ENCODE peak calls at places on chromosome 10, in six cellular contexts. J is ACHN; D is GM23248; O is CD4-positive, CD25-positive, alpha-beta regulatory T cell; Q is cardiac fibroblast; A is SW480. X is an unnamed sample.

GRCh38 chr10:4013651-4014085 is 228.7 kb upstream of the KLF6 start:
- DNase-seq in Q (no peak), A (no peak), J (no peak), D (peak; percentile 37), O (peak; percentile 16), X (no peak)

GRCh38 chr10:93211989-93212388 is 138.3 kb downstream of the CYP26A1 start:
- DNase-seq in A (no peak), Q (no peak), J (no peak), O (no peak), D (no peak), X (no peak)

GRCh38 chr10:110618206-110618605 is 25.9 kb upstream of the RBM20 start:
- DNase-seq in J (no peak), Q (no peak), D (no peak), O (no peak), A (no peak), X (no peak)

GRCh38 chr10:79981673-79982485 is 33.0 kb upstream of the SFTPD start:
- DNase-seq in Q (peak; percentile 22), A (peak; percentile 74), O (peak; percentile 39), J (peak; percentile 79), D (peak; percentile 78), X (peak; percentile 31)

GRCh38 chr10:77872947-77873557 is 53.5 kb downstream of the DLG5 start:
- DNase-seq in D (no peak), J (no peak), Q (no peak), A (no peak), O (no peak), X (no peak)

GRCh38 chr10:104028823-104029527 is 56.7 kb downstream of the COL17A1 start:
- DNase-seq in D (no peak), Q (no peak), J (no peak), A (no peak), O (no peak), X (no peak)

GRCh38 chr10:11434323-11434722 is 177.1 kb downstream of the USP6NL start:
- DNase-seq in Q (no peak), A (peak; percentile 8), O (no peak), D (no peak), J (peak; percentile 9), X (no peak)

GRCh38 chr10:59791602-59792001 is 38.3 kb upstream of the MRLN start:
- DNase-seq in Q (no peak), D (no peak), O (peak; percentile 11), A (no peak), J (no peak), X (no peak)

GRCh38 chr10:73625884-73626753 is 15.2 kb downstream of the MYOZ1 start:
- DNase-seq in Q (peak; percentile 99), O (peak; percentile 98), D (peak; percentile 99), J (peak; percentile 100), A (peak; percentile 96), X (peak; percentile 92)

GRCh38 chr10:75407716-75408511 is 6.3 kb upstream of the ZNF503 start:
- DNase-seq in O (no peak), A (no peak), Q (peak; percentile 50), J (no peak), D (peak; percentile 51), X (no peak)

GRCh38 chr10:121426307-121426706 is 171.9 kb downstream of the FGFR2 start:
- DNase-seq in D (no peak), O (no peak), J (no peak), A (no peak), Q (no peak), X (no peak)

GRCh38 chr10:4144802-4145201 is 359.8 kb upstream of the KLF6 start:
- DNase-seq in Q (peak; percentile 13), J (no peak), O (no peak), D (peak; percentile 63), A (peak; percentile 37), X (no peak)

GRCh38 chr10:76382381-76382851 is 951.0 kb downstream of the LRMDA start:
- DNase-seq in Q (peak; percentile 77), O (no peak), J (no peak), A (no peak), D (peak; percentile 64), X (no peak)

GRCh38 chr10:85105614-85106013 is 777.2 kb downstream of the CCSER2 start:
- DNase-seq in D (no peak), Q (no peak), J (peak; percentile 27), A (no peak), O (no peak), X (no peak)

GRCh38 chr10:13990392-13990805 is 340.3 kb downstream of the FRMD4A start:
- DNase-seq in A (no peak), D (peak; percentile 42), Q (peak; percentile 49), J (no peak), O (no peak), X (no peak)

GRCh38 chr10:14184841-14185500 is 145.8 kb downstream of the FRMD4A start:
- DNase-seq in D (no peak), A (peak; percentile 91), J (no peak), O (peak; percentile 72), Q (peak; percentile 52), X (peak; percentile 65)

GRCh38 chr10:58993480-58994221 is 182.8 kb upstream of the PHYHIPL start:
- DNase-seq in Q (no peak), J (no peak), O (no peak), D (no peak), A (no peak), X (no peak)

GRCh38 chr10:99556225-99556523 is 23.4 kb downstream of the NKX2-3 start:
- DNase-seq in D (no peak), J (no peak), Q (no peak), A (no peak), O (no peak), X (no peak)

GRCh38 chr10:73940634-73941221 is 29.8 kb downstream of the PLAU start:
- DNase-seq in Q (peak; percentile 80), O (peak; percentile 77), D (peak; percentile 92), J (peak; percentile 68), A (peak; percentile 47), X (peak; percentile 90)